ENCODE peak calls at places on chromosomes 12 and 14, in seven cellular contexts. D is HepG2, X is SK-N-SH, B is HCT116, R is H1, G is GM12878, U is K562. V is an unnamed sample.

GRCh38 chr12:89414851-89415250 is 62.5 kb upstream of the DUSP6 start:
- DNase-seq in D (no peak), X (no peak), B (no peak), R (no peak), G (no peak), U (no peak), V (no peak)

GRCh38 chr12:48183876-48184548 is 568 bp downstream of the CCDC184 start:
- DNase-seq in D (no peak), X (peak), B (no peak), R (peak), G (no peak), U (no peak), V (no peak)

GRCh38 chr12:34405286-34406227 is 383.3 kb downstream of the ALG10 start:
- DNase-seq in D (no peak), X (peak), B (no peak), R (peak), G (no peak), U (peak), V (no peak)

GRCh38 chr14:74949211-74949610 is 6.2 kb downstream of the PGF start:
- DNase-seq in D (no peak), X (no peak), B (no peak), R (no peak), G (no peak), U (no peak), V (no peak)

GRCh38 chr12:50749459-50749882 is 14.4 kb upstream of the ATF1 start:
- DNase-seq in D (no peak), X (no peak), B (no peak), R (no peak), G (no peak), U (no peak), V (no peak)

GRCh38 chr12:34396861-34397590 is 374.7 kb downstream of the ALG10 start:
- DNase-seq in D (no peak), X (peak), B (no peak), R (peak), G (no peak), U (peak), V (no peak)

GRCh38 chr12:51202650-51203198 is 15.1 kb downstream of the POU6F1 start:
- DNase-seq in D (no peak), X (no peak), B (no peak), R (no peak), G (no peak), U (no peak), V (no peak)

GRCh38 chr12:104358353-104359003 is 54.9 kb downstream of the EID3 start:
- DNase-seq in D (peak), X (peak), B (peak), R (peak), G (peak), U (peak), V (peak)

GRCh38 chr12:70049596-70050360 is 193.5 kb upstream of the CNOT2 start:
- DNase-seq in D (no peak), X (no peak), B (peak), R (no peak), G (peak), U (no peak), V (no peak)

GRCh38 chr12:5713599-5714001 is 231.5 kb downstream of the ANO2 start:
- DNase-seq in D (no peak), X (no peak), B (no peak), R (no peak), G (no peak), U (no peak), V (no peak)

GRCh38 chr14:76564471-76565119 is 188.7 kb downstream of the ESRRB start:
- DNase-seq in D (no peak), X (no peak), B (peak), R (no peak), G (no peak), U (peak), V (no peak)

GRCh38 chr14:72615511-72616121 is 278.3 kb downstream of the DPF3 start:
- DNase-seq in D (no peak), X (no peak), B (no peak), R (peak), G (no peak), U (no peak), V (no peak)

GRCh38 chr14:23569443-23570151 is 2.0 kb upstream of the AP1G2 start:
- DNase-seq in D (peak), X (peak), B (peak), R (no peak), G (no peak), U (peak), V (no peak)

GRCh38 chr14:95137804-95138167 is 19.5 kb downstream of the DICER1 start:
- DNase-seq in D (no peak), X (no peak), B (no peak), R (no peak), G (no peak), U (no peak), V (no peak)

GRCh38 chr14:58776516-58776915 is 138.8 kb downstream of the DACT1 start:
- DNase-seq in D (no peak), X (no peak), B (no peak), R (no peak), G (no peak), U (no peak), V (no peak)

GRCh38 chr14:104395276-104395675 is 184.3 kb upstream of the C14orf180 start:
- DNase-seq in D (no peak), X (no peak), B (no peak), R (no peak), G (no peak), U (no peak), V (no peak)

GRCh38 chr12:12946686-12947355 is 5.1 kb downstream of the GPRC5D start:
- DNase-seq in D (peak), X (no peak), B (no peak), R (peak), G (no peak), U (no peak), V (no peak)

GRCh38 chr12:48750769-48751356 is 34.4 kb upstream of the CCNT1 start:
- DNase-seq in D (no peak), X (no peak), B (no peak), R (no peak), G (no peak), U (no peak), V (no peak)

GRCh38 chr12:6772331-6772695 is at the start of gene LAG3:
- DNase-seq in D (no peak), X (no peak), B (no peak), R (no peak), G (no peak), U (peak), V (no peak)

GRCh38 chr12:62861586-62861985 is 73.4 kb downstream of the PPM1H start:
- DNase-seq in D (no peak), X (no peak), B (no peak), R (no peak), G (no peak), U (no peak), V (no peak)
- TF ChIP-seq SIN3A in D (no peak), X (no peak), B (no peak), R (no peak), G (no peak), U (no peak), V (no peak)

GRCh38 chr12:118649765-118650585 is 273.6 kb downstream of the SUDS3 start:
- DNase-seq in D (no peak), X (no peak), B (no peak), R (no peak), G (no peak), U (no peak), V (no peak)

GRCh38 chr12:118650586-118650960 is 274.2 kb downstream of the SUDS3 start:
- DNase-seq in D (no peak), X (no peak), B (no peak), R (no peak), G (no peak), U (peak), V (no peak)

GRCh38 chr12:118641249-118641648 is 264.9 kb downstream of the SUDS3 start:
- DNase-seq in D (no peak), X (no peak), B (no peak), R (no peak), G (no peak), U (peak), V (no peak)

DNA sequence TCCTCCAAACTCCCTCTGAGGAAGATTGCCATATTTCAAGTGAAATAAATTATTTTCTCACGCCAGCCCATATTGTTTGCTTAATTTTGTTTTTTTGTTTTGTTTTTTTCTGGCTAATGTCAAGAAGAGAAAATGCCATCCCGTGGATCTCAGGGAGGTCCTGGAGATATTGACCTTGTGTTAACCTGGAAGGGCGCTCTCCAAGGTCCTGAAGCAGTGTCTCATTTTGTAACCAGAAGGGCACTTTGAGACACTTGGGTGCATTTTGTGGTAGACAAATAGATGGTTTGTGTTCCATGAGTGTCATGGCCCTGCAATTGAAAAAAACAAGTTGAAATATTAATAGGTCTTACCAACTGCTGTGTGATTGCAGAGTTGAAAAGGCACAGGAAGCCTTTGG is 268.9 kb downstream of the SUDS3 start:
- DNase-seq in D (peak), X (no peak), B (no peak), R (peak), G (no peak), U (peak), V (no peak)
- TF ChIP-seq SIN3A in D (no peak), X (no peak), B (no peak), R (no peak), G (no peak), U (no peak), V (no peak)

GRCh38 chr14:66404051-66404450 is 82.1 kb upstream of the CCDC196 start:
- DNase-seq in D (no peak), X (no peak), B (no peak), R (no peak), G (no peak), U (no peak), V (no peak)
- TF ChIP-seq SIN3A in D (no peak), X (no peak), B (no peak), R (no peak), G (no peak), U (no peak), V (no peak)

GRCh38 chr12:108193922-108194321 is 64.8 kb downstream of the WSCD2 start:
- DNase-seq in D (peak), X (peak), B (peak), R (peak), G (no peak), U (peak), V (no peak)
- TF ChIP-seq SIN3A in D (no peak), X (no peak), B (no peak), R (no peak), G (no peak), U (no peak), V (no peak)

GRCh38 chr12:121202407-121203355 is 7.2 kb upstream of the P2RX4 start:
- DNase-seq in D (no peak), X (peak), B (no peak), R (no peak), G (no peak), U (no peak), V (no peak)

GRCh38 chr12:121198949-121199348 is 11.0 kb upstream of the P2RX4 start:
- DNase-seq in D (no peak), X (no peak), B (no peak), R (no peak), G (no peak), U (no peak), V (no peak)

GRCh38 chr12:121209221-121209620 is 708 bp upstream of the P2RX4 start:
- DNase-seq in D (no peak), X (no peak), B (no peak), R (no peak), G (no peak), U (no peak), V (no peak)

GRCh38 chr12:121205491-121205890 is 4.4 kb upstream of the P2RX4 start:
- DNase-seq in D (no peak), X (no peak), B (no peak), R (no peak), G (no peak), U (no peak), V (no peak)

GRCh38 chr12:121203482-121203881 is 6.4 kb upstream of the P2RX4 start:
- DNase-seq in D (no peak), X (no peak), B (no peak), R (no peak), G (no peak), U (no peak), V (no peak)
- TF ChIP-seq SIN3A in D (no peak), X (no peak), B (no peak), R (no peak), G (no peak), U (no peak), V (no peak)

DNA sequence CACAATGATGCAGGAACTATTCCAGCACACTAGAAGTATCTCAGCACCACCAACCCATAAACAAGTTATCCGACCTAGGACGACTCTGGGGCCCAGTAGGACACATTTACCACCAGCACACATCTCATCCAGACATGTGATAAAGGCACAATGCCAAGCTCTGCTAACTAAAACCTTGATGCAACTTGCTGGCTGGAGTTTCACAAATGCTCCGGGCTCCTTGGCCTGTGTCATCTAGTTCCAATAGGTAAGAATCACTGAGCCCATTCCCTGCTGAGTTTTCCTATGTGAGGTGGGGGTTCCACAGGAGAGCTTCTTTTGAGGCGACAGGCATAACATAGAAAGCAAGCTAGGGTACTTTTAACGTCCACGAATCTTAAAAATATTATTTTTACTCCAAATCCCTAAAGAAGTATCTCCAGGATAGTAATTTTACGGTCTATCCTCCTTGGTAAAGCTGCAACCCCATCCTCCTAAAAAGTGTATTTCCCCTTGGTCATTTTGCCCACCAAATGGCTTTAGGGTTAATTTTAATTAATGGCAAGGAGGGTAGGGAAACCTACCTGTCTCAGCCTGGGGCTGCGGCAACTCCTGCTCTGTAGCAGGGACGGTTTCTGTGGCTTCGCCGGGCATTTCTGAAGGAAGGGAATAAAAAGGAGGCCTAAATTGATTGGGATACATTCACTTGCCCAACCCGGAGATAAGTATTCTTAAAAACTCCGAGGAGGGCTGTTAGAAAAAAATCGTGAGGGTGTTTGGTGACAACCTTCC is 1.0 kb downstream of the NACA start:
- DNase-seq in D (peak), X (no peak), B (no peak), R (no peak), G (no peak), U (no peak), V (no peak)
- TF ChIP-seq SIN3A in D (no peak), X (peak), B (no peak), R (peak), G (no peak), U (no peak), V (no peak)

DNA sequence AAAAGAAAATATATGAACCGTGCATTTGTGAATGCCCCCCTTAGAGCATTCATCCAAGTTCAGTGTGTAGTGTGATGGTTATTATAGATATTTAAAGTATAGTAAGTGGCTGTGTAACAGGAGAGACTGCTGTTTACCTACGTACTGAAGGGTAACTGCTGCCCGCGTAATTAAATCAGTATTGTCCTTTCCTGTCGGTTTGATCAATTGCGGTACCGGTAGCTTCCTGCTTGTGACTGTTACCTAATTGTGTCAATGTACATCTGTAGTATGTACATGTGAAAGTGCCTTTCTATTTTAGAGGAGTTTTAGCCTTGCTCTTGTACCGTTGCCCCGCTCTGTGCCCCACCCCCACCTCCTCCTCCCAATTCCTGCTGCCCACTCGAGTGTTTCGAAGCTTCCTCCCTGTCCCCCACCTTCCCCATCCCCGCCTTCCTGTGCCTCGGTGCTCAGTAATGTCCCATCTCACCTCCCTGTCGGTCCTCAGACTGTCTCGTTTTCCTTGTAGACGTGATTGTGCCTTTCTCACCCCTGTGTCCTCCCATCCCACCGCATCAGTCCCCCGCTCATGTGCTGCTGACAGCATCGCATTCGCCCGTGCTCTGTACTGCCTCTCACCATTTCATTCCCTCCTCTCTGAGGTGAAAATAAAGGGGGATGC is 75.0 kb downstream of the KICS2 start:
- DNase-seq in D (no peak), X (no peak), B (no peak), R (no peak), G (no peak), U (no peak), V (no peak)
- TF ChIP-seq SIN3A in D (no peak), X (no peak), B (no peak), R (no peak), G (no peak), U (no peak), V (no peak)

GRCh38 chr12:76123301-76124212 is 39.1 kb upstream of the NAP1L1 start:
- DNase-seq in D (no peak), X (no peak), B (no peak), R (no peak), G (no peak), U (no peak), V (no peak)
- TF ChIP-seq SIN3A in D (no peak), X (no peak), B (no peak), R (no peak), G (no peak), U (no peak), V (no peak)

GRCh38 chr14:56004807-56005579 is 113.2 kb upstream of the PELI2 start:
- DNase-seq in D (no peak), X (no peak), B (no peak), R (no peak), G (peak), U (no peak), V (no peak)

GRCh38 chr14:56000846-56001245 is 117.4 kb upstream of the PELI2 start:
- DNase-seq in D (no peak), X (no peak), B (no peak), R (no peak), G (no peak), U (no peak), V (no peak)

GRCh38 chr14:56004323-56004722 is 113.9 kb upstream of the PELI2 start:
- DNase-seq in D (no peak), X (no peak), B (no peak), R (no peak), G (no peak), U (no peak), V (no peak)

GRCh38 chr14:56002876-56003625 is 115.2 kb upstream of the PELI2 start:
- DNase-seq in D (no peak), X (no peak), B (no peak), R (no peak), G (peak), U (no peak), V (no peak)

GRCh38 chr14:56002316-56002715 is 115.9 kb upstream of the PELI2 start:
- DNase-seq in D (no peak), X (no peak), B (no peak), R (no peak), G (no peak), U (no peak), V (no peak)
- TF ChIP-seq SIN3A in D (no peak), X (no peak), B (no peak), R (no peak), G (no peak), U (no peak), V (no peak)

DNA sequence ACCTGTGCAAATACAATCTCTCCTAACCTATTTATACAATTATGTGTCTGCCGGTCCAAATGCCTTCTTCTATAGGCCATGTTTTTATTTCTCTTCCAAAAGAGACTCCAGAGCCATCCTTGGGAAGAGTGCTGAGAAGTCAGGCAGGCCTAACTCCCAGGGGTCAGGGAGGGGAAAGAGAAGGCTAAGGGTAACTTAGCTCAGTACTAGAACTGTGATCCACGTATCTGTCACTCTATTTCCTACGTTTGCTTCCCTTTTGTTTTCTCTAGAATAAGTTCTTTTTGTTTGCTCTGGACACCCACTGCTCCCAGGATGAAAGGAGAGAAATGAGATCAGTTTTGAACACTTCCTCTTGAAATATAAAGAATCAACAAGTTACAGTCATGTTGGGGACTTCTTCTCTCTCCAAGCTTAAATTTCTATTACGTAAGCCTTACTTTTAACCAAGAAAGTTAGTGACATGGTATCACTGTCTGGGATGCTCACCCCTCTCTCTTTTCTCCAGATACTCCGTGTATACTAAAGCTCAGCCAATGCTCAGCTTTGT is 79.2 kb downstream of the DAD1 start:
- DNase-seq in D (no peak), X (no peak), B (no peak), R (no peak), G (no peak), U (no peak), V (no peak)
- TF ChIP-seq SIN3A in D (no peak), X (no peak), B (no peak), R (no peak), G (no peak), U (no peak), V (no peak)